ENCODE peak calls at places on chromosomes 11 and 22, in eight cellular contexts. One of them, this sample, is unnamed.

GRCh38 chr11:88359529-88359928 is 22.0 kb upstream of the CTSC start:
- DNase-seq in WERI-Rb-1: no peak
- DNase-seq in psoas muscle: no peak
- DNase-seq in MM.1S: peak; percentile 43
- DNase-seq in left lung: no peak
- DNase-seq in fibroblast of lung: no peak
- DNase-seq in upper lobe of left lung: no peak
- DNase-seq in IMR-90: no peak
- DNase-seq in this sample: no peak

GRCh38 chr11:128522063-128522942 is 65.1 kb downstream of the ETS1 start:
- DNase-seq in fibroblast of lung: peak; percentile 99
- DNase-seq in MM.1S: peak; percentile 94
- DNase-seq in left lung: peak; percentile 94
- DNase-seq in WERI-Rb-1: peak; percentile 89
- DNase-seq in IMR-90: peak; percentile 100
- DNase-seq in upper lobe of left lung: peak; percentile 98
- DNase-seq in psoas muscle: peak; percentile 93
- DNase-seq in this sample: peak; percentile 96

GRCh38 chr11:70265341-70265740 is 5.1 kb upstream of the PPFIA1 start:
- DNase-seq in left lung: no peak
- DNase-seq in upper lobe of left lung: no peak
- DNase-seq in fibroblast of lung: no peak
- DNase-seq in WERI-Rb-1: peak; percentile 28
- DNase-seq in MM.1S: peak; percentile 40
- DNase-seq in psoas muscle: no peak
- DNase-seq in IMR-90: no peak
- DNase-seq in this sample: no peak

GRCh38 chr22:27670701-27671412 is 130.7 kb downstream of the MN1 start:
- DNase-seq in upper lobe of left lung: peak; percentile 60
- DNase-seq in left lung: no peak
- DNase-seq in fibroblast of lung: no peak
- DNase-seq in WERI-Rb-1: peak; percentile 94
- DNase-seq in MM.1S: no peak
- DNase-seq in psoas muscle: peak; percentile 50
- DNase-seq in IMR-90: no peak
- DNase-seq in this sample: no peak

GRCh38 chr11:76747428-76747979 is 35.7 kb upstream of the TSKU start:
- DNase-seq in upper lobe of left lung: no peak
- DNase-seq in psoas muscle: no peak
- DNase-seq in MM.1S: no peak
- DNase-seq in IMR-90: no peak
- DNase-seq in fibroblast of lung: no peak
- DNase-seq in WERI-Rb-1: no peak
- DNase-seq in left lung: no peak
- DNase-seq in this sample: no peak

GRCh38 chr11:109423114-109423859 is 1.3 kb downstream of the C11orf87 start:
- DNase-seq in MM.1S: no peak
- DNase-seq in upper lobe of left lung: peak; percentile 71
- DNase-seq in WERI-Rb-1: peak; percentile 31
- DNase-seq in psoas muscle: no peak
- DNase-seq in fibroblast of lung: peak; percentile 49
- DNase-seq in left lung: no peak
- DNase-seq in IMR-90: no peak
- DNase-seq in this sample: no peak

GRCh38 chr11:29321293-29322132 is 695.3 kb downstream of the KCNA4 start:
- DNase-seq in left lung: no peak
- DNase-seq in upper lobe of left lung: no peak
- DNase-seq in fibroblast of lung: peak; percentile 93
- DNase-seq in IMR-90: peak; percentile 94
- DNase-seq in psoas muscle: no peak
- DNase-seq in WERI-Rb-1: no peak
- DNase-seq in MM.1S: no peak
- DNase-seq in this sample: peak; percentile 71

GRCh38 chr11:7500251-7500650 is 13.5 kb upstream of the PPFIBP2 start:
- DNase-seq in upper lobe of left lung: no peak
- DNase-seq in left lung: no peak
- DNase-seq in IMR-90: no peak
- DNase-seq in MM.1S: no peak
- DNase-seq in fibroblast of lung: no peak
- DNase-seq in psoas muscle: no peak
- DNase-seq in WERI-Rb-1: no peak
- DNase-seq in this sample: no peak

GRCh38 chr11:23205156-23205871 is 345.0 kb upstream of the CCDC179 start:
- DNase-seq in fibroblast of lung: peak; percentile 72
- DNase-seq in upper lobe of left lung: no peak
- DNase-seq in MM.1S: no peak
- DNase-seq in psoas muscle: no peak
- DNase-seq in IMR-90: peak; percentile 50
- DNase-seq in left lung: no peak
- DNase-seq in WERI-Rb-1: no peak
- DNase-seq in this sample: no peak

GRCh38 chr11:35146074-35146521 is 7.1 kb downstream of the CD44 start:
- DNase-seq in upper lobe of left lung: no peak
- DNase-seq in IMR-90: no peak
- DNase-seq in left lung: peak; percentile 67
- DNase-seq in MM.1S: peak; percentile 62
- DNase-seq in fibroblast of lung: no peak
- DNase-seq in WERI-Rb-1: no peak
- DNase-seq in psoas muscle: no peak
- DNase-seq in this sample: no peak

GRCh38 chr11:65487467-65488272 is 11.2 kb upstream of the MALAT1 start:
- DNase-seq in WERI-Rb-1: peak; percentile 96
- DNase-seq in MM.1S: peak; percentile 81
- DNase-seq in left lung: peak; percentile 99
- DNase-seq in psoas muscle: peak; percentile 96
- DNase-seq in fibroblast of lung: peak; percentile 100
- DNase-seq in IMR-90: peak; percentile 100
- DNase-seq in upper lobe of left lung: no peak
- DNase-seq in this sample: peak; percentile 100

GRCh38 chr11:7436657-7437056 is 48.6 kb upstream of the OLFML1 start:
- DNase-seq in upper lobe of left lung: no peak
- DNase-seq in left lung: peak; percentile 46
- DNase-seq in fibroblast of lung: no peak
- DNase-seq in MM.1S: peak; percentile 36
- DNase-seq in IMR-90: no peak
- DNase-seq in psoas muscle: no peak
- DNase-seq in WERI-Rb-1: no peak
- DNase-seq in this sample: no peak

GRCh38 chr22:18145676-18146388 is 4.1 kb upstream of the USP18 start:
- DNase-seq in fibroblast of lung: no peak
- DNase-seq in left lung: no peak
- DNase-seq in psoas muscle: no peak
- DNase-seq in upper lobe of left lung: no peak
- DNase-seq in MM.1S: no peak
- DNase-seq in WERI-Rb-1: no peak
- DNase-seq in IMR-90: no peak
- DNase-seq in this sample: no peak

GRCh38 chr22:43985532-43985931 is 30.3 kb downstream of the SAMM50 start:
- DNase-seq in upper lobe of left lung: no peak
- DNase-seq in left lung: no peak
- DNase-seq in IMR-90: no peak
- DNase-seq in fibroblast of lung: no peak
- DNase-seq in WERI-Rb-1: no peak
- DNase-seq in MM.1S: no peak
- DNase-seq in psoas muscle: peak; percentile 49
- DNase-seq in this sample: no peak

GRCh38 chr11:85867751-85868150 is 12.6 kb downstream of the CCDC83 start:
- DNase-seq in MM.1S: no peak
- DNase-seq in WERI-Rb-1: no peak
- DNase-seq in upper lobe of left lung: no peak
- DNase-seq in fibroblast of lung: peak; percentile 32
- DNase-seq in psoas muscle: no peak
- DNase-seq in left lung: no peak
- DNase-seq in IMR-90: peak; percentile 57
- DNase-seq in this sample: no peak

GRCh38 chr11:8318536-8318935 is 54.9 kb upstream of the LMO1 start:
- DNase-seq in psoas muscle: no peak
- DNase-seq in WERI-Rb-1: peak; percentile 73
- DNase-seq in upper lobe of left lung: peak; percentile 37
- DNase-seq in IMR-90: no peak
- DNase-seq in fibroblast of lung: no peak
- DNase-seq in left lung: peak; percentile 27
- DNase-seq in MM.1S: no peak
- DNase-seq in this sample: no peak

GRCh38 chr22:17085277-17086091 is 684 bp downstream of the IL17RA start:
- DNase-seq in left lung: peak; percentile 61
- DNase-seq in upper lobe of left lung: peak; percentile 92
- DNase-seq in MM.1S: no peak
- DNase-seq in psoas muscle: peak; percentile 66
- DNase-seq in IMR-90: no peak
- DNase-seq in WERI-Rb-1: no peak
- DNase-seq in fibroblast of lung: peak; percentile 3
- DNase-seq in this sample: no peak

GRCh38 chr22:17086750-17087149 is 1.9 kb downstream of the IL17RA start:
- DNase-seq in IMR-90: no peak
- DNase-seq in psoas muscle: no peak
- DNase-seq in fibroblast of lung: no peak
- DNase-seq in left lung: no peak
- DNase-seq in MM.1S: no peak
- DNase-seq in WERI-Rb-1: no peak
- DNase-seq in upper lobe of left lung: no peak
- DNase-seq in this sample: no peak

GRCh38 chr22:17087176-17088131 is 2.7 kb downstream of the IL17RA start:
- DNase-seq in left lung: no peak
- DNase-seq in fibroblast of lung: peak; percentile 77
- DNase-seq in IMR-90: peak; percentile 91
- DNase-seq in psoas muscle: no peak
- DNase-seq in WERI-Rb-1: no peak
- DNase-seq in MM.1S: peak; percentile 85
- DNase-seq in upper lobe of left lung: no peak
- DNase-seq in this sample: no peak

GRCh38 chr22:17084554-17085276 is at the start of gene IL17RA:
- DNase-seq in fibroblast of lung: peak; percentile 86
- DNase-seq in psoas muscle: peak; percentile 87
- DNase-seq in upper lobe of left lung: peak; percentile 97
- DNase-seq in left lung: peak; percentile 96
- DNase-seq in IMR-90: peak; percentile 84
- DNase-seq in WERI-Rb-1: peak; percentile 93
- DNase-seq in MM.1S: peak; percentile 91
- DNase-seq in this sample: peak; percentile 41

DNA sequence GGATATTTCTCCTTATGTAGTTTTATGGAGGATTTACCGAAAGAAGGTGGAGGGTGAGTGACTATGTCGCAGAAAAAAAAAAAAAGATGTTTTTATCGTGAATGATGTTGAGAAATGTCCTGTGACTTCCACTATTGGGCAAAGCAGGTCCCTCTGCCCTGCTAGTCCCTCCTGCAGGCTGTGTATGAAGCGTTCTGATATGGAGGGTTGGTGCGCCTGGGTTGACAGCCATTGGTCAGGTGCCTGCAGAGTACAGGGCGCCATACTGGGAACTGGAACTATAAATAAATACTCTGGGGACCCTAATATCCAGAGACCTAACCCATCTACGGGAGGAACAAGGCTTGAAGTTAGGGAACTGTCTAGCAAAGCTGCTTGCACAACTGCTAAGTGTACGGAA is 1.5 kb downstream of the IL17RA start:
- DNase-seq in upper lobe of left lung: no peak
- DNase-seq in MM.1S: no peak
- DNase-seq in left lung: no peak
- DNase-seq in psoas muscle: no peak
- DNase-seq in fibroblast of lung: no peak
- DNase-seq in IMR-90: no peak
- DNase-seq in WERI-Rb-1: no peak
- DNase-seq in this sample: no peak
- H3K4me3 ChIP-seq in upper lobe of left lung: peak overlapping the region; percentile 86
- H3K4me3 ChIP-seq in MM.1S: no peak overlapping the region
- H3K4me3 ChIP-seq in left lung: peak overlapping the region; percentile 93
- H3K4me3 ChIP-seq in psoas muscle: peak overlapping the region; percentile 82
- H3K4me3 ChIP-seq in fibroblast of lung: peak overlapping the region; percentile 56
- H3K4me3 ChIP-seq in IMR-90: peak overlapping the region; percentile 83
- H3K4me3 ChIP-seq in WERI-Rb-1: no peak overlapping the region
- H3K4me3 ChIP-seq in this sample: no peak overlapping the region

GRCh38 chr11:43988040-43988793 is 45.8 kb downstream of the C11orf96 start:
- DNase-seq in upper lobe of left lung: no peak
- DNase-seq in WERI-Rb-1: peak; percentile 84
- DNase-seq in MM.1S: no peak
- DNase-seq in IMR-90: peak; percentile 59
- DNase-seq in left lung: no peak
- DNase-seq in fibroblast of lung: peak; percentile 68
- DNase-seq in psoas muscle: no peak
- DNase-seq in this sample: peak; percentile 18
- TF ChIP-seq CTCF in upper lobe of left lung: no peak
- TF ChIP-seq CTCF in WERI-Rb-1: peak; percentile 27
- TF ChIP-seq CTCF in MM.1S: peak; percentile 36
- TF ChIP-seq CTCF in IMR-90: peak; percentile 27
- TF ChIP-seq CTCF in left lung: no peak
- TF ChIP-seq CTCF in fibroblast of lung: peak; percentile 43
- TF ChIP-seq CTCF in psoas muscle: no peak
- TF ChIP-seq CTCF in this sample: no peak

DNA sequence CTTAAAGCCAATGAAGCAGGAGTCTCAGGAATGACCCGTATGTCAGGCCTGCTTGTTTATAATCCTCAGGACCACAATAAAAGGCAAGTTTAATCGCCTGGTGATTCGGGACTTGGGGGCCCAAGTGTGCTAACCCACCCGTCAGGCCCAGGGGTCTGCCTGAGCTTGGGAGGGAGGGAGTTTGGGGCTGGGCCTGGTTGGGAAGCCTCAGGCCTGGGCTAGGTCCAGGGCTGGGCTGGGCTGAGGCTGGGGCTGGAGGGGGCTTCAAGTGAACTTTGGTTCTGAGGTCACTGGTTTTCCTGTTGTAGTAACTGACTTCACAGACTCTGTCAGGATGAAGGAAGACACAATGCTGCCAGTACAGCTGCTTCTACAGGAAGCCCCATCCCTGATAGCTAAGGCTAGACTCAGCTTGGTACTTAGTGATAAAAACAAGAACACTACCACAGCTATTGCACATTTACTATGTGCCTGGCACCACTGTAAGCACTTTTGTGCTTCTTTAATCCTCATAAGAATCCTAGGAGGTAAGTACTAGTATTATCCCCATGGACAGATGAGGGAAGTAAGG is 179.4 kb upstream of the ZBED5 start:
- DNase-seq in MM.1S: no peak
- DNase-seq in fibroblast of lung: no peak
- DNase-seq in WERI-Rb-1: no peak
- DNase-seq in IMR-90: no peak
- DNase-seq in psoas muscle: no peak
- DNase-seq in left lung: no peak
- DNase-seq in upper lobe of left lung: peak; percentile 42
- DNase-seq in this sample: no peak
- H3K27me3 ChIP-seq in MM.1S: no peaks in the 10 kb centered on the region
- H3K27me3 ChIP-seq in fibroblast of lung: no peaks in the 10 kb centered on the region
- H3K27me3 ChIP-seq in WERI-Rb-1: no peaks in the 10 kb centered on the region
- H3K27me3 ChIP-seq in IMR-90: peaks cover under 1% of the 10 kb centered on the region
- H3K27me3 ChIP-seq in psoas muscle: no peaks in the 10 kb centered on the region
- H3K27me3 ChIP-seq in left lung: no peaks in the 10 kb centered on the region
- H3K27me3 ChIP-seq in upper lobe of left lung: no peaks in the 10 kb centered on the region
- H3K27me3 ChIP-seq in this sample: peaks cover 2% of the 10 kb centered on the region

DNA sequence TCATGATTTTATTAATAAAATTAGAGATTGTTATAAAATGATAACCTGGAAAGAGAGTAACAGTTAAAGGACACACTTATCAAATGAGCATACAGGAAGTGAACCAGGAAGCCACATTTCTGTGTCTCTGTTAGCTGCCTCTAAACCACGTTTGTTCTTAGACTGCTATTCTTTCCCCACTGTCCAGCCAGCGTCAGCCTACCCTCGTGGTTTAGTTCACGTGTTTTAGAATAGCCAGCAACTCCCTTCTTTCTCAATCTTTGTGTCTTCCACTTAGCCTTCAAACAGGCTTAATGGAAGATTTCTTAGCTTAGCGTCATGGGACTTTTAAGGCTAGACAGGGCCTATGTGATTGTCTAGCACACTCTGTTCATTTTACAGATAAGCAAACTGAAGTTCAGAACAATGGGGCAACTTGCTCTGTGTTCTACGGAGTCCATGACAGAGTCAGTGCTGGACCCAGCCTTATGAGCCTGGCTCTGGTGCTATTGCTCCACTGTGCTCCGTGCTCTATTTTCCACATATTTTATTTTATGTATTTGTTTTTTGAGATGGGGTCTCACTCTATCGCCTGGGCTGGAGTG is 27.2 kb downstream of the GRAMD1B start:
- DNase-seq in MM.1S: no peak
- DNase-seq in psoas muscle: no peak
- DNase-seq in fibroblast of lung: peak; percentile 10
- DNase-seq in upper lobe of left lung: no peak
- DNase-seq in WERI-Rb-1: no peak
- DNase-seq in IMR-90: no peak
- DNase-seq in left lung: peak; percentile 60
- DNase-seq in this sample: no peak
- H3K4me3 ChIP-seq in MM.1S: no peak overlapping the region
- H3K4me3 ChIP-seq in psoas muscle: no peak overlapping the region
- H3K4me3 ChIP-seq in fibroblast of lung: no peak overlapping the region
- H3K4me3 ChIP-seq in upper lobe of left lung: no peak overlapping the region
- H3K4me3 ChIP-seq in WERI-Rb-1: no peak overlapping the region
- H3K4me3 ChIP-seq in IMR-90: no peak overlapping the region
- H3K4me3 ChIP-seq in left lung: no peak overlapping the region
- H3K4me3 ChIP-seq in this sample: no peak overlapping the region

This sample was measured in kidney epithelial cell.